ENCODE peak calls at places on chromosomes 7 and 10, in ten cellular contexts. I is CD4-positive, alpha-beta T cell; Y is stomach; L is GM13977; B is heart right ventricle; S is AG09309; Z is kidney; V is prostate gland; Q is RWPE1; H is Calu3. W is an unnamed sample.

GRCh38 chr7:40306025-40306424 is 171.2 kb downstream of the SUGCT start:
- DNase-seq in I (no peak), Y (no peak), L (no peak), B (no peak), S (no peak), Z (no peak), V (no peak), Q (no peak), H (no peak), W (no peak)

GRCh38 chr7:142188846-142189245 is 69.0 kb downstream of the PRSS58 start:
- DNase-seq in I (no peak), Y (no peak), L (no peak), B (no peak), S (no peak), Z (no peak), V (no peak), Q (no peak), H (no peak), W (no peak)

GRCh38 chr10:74244097-74244685 is 93.2 kb downstream of the ADK start:
- DNase-seq in I (no peak), Y (no peak), L (no peak), B (peak), S (no peak), Z (no peak), V (no peak), Q (no peak), H (peak), W (no peak)

GRCh38 chr10:126185666-126186447 is 202.4 kb downstream of the ADAM12 start:
- DNase-seq in I (no peak), Y (no peak), L (no peak), B (no peak), S (no peak), Z (no peak), V (no peak), Q (no peak), H (no peak), W (no peak)

GRCh38 chr7:49771427-49772176 is 1.8 kb upstream of the VWC2 start:
- DNase-seq in I (no peak), Y (no peak), L (peak), B (no peak), S (no peak), Z (no peak), V (no peak), Q (no peak), H (no peak), W (no peak)

GRCh38 chr7:127347567-127348246 is 44.8 kb downstream of the ZNF800 start:
- DNase-seq in I (peak), Y (peak), L (peak), B (peak), S (no peak), Z (peak), V (peak), Q (peak), H (peak), W (peak)

GRCh38 chr7:114085592-114086490 is 167.0 kb upstream of the PPP1R3A start:
- DNase-seq in I (no peak), Y (peak), L (peak), B (peak), S (peak), Z (peak), V (peak), Q (peak), H (peak), W (peak)

GRCh38 chr7:157433628-157434027 is 96.8 kb downstream of the DNAJB6 start:
- DNase-seq in I (no peak), Y (peak), L (no peak), B (peak), S (no peak), Z (peak), V (no peak), Q (no peak), H (no peak), W (no peak)

GRCh38 chr7:96547371-96547811 is 162.3 kb downstream of the SEM1 start:
- DNase-seq in I (no peak), Y (no peak), L (no peak), B (no peak), S (no peak), Z (no peak), V (no peak), Q (peak), H (no peak), W (no peak)

GRCh38 chr7:332020-332517 is 42.1 kb downstream of the FOXL3 start:
- DNase-seq in I (no peak), Y (peak), L (no peak), B (no peak), S (no peak), Z (peak), V (no peak), Q (no peak), H (no peak), W (no peak)
- TF ChIP-seq CTCF in I (no peak), Y (no peak), L (no peak), B (no peak), S (no peak), Z (no peak), V (no peak), Q (no peak), H (no peak), W (no peak)

GRCh38 chr7:129948877-129949291 is 3.9 kb downstream of the UBE2H start:
- DNase-seq in I (peak), Y (peak), L (peak), B (peak), S (no peak), Z (peak), V (peak), Q (peak), H (peak), W (peak)
- TF ChIP-seq CTCF in I (no peak), Y (no peak), L (no peak), B (no peak), S (no peak), Z (no peak), V (no peak), Q (no peak), H (no peak), W (no peak)

GRCh38 chr7:2016021-2016631 is 216.6 kb downstream of the MAD1L1 start:
- DNase-seq in I (no peak), Y (no peak), L (no peak), B (no peak), S (no peak), Z (peak), V (no peak), Q (no peak), H (no peak), W (no peak)
- TF ChIP-seq CTCF in I (no peak), Y (no peak), L (no peak), B (no peak), S (no peak), Z (no peak), V (no peak), Q (no peak), H (no peak), W (no peak)

GRCh38 chr10:80530251-80530650 is 7.5 kb upstream of the SH2D4B start:
- DNase-seq in I (no peak), Y (no peak), L (no peak), B (peak), S (no peak), Z (no peak), V (no peak), Q (peak), H (peak), W (no peak)
- TF ChIP-seq CTCF in I (peak), Y (peak), L (no peak), B (peak), S (peak), Z (no peak), V (peak), Q (no peak), H (peak), W (no peak)

GRCh38 chr7:133883591-133883990 is 243.5 kb upstream of the LRGUK start:
- DNase-seq in I (no peak), Y (no peak), L (no peak), B (no peak), S (no peak), Z (no peak), V (no peak), Q (no peak), H (no peak), W (no peak)
- TF ChIP-seq CTCF in I (no peak), Y (no peak), L (no peak), B (no peak), S (no peak), Z (no peak), V (no peak), Q (no peak), H (no peak), W (no peak)

DNA sequence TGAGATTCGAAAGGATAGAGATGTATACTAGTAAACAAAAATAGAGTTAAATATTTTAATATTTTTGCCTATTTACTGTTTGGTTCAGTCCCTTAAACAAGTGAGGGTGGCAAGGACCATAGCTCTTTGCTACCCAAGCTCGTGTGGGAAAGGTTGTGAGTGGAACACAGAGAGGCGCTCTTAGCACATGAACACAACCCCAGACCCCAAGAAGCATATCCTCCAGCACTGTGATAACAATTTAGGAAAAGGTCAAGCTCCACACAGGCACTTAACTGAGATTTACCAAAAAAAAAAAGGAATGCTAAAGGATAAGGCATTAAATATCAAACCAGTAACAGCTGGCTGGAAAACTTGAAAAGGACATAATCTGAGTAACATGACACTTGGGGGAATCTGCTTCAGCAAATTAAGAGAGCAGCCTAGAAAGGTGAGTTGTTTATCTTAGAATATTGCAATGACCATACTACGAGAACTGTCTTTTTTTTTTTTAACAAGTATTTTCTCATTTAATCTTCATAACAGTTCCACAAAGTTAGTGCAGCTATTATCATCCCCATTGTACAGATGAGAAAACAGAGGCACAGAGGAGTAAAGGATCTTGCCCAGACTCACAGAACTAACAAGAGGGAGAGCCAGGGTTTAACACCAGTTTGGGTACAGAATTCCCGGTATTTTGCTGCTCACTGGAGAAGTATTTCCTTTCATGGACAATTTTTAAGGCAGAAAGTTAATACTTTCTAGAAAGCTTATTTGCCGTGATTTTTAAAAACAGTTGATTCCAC is 303.5 kb upstream of the AOAH start:
- DNase-seq in I (no peak), Y (no peak), L (no peak), B (no peak), S (no peak), Z (no peak), V (no peak), Q (no peak), H (no peak), W (no peak)
- TF ChIP-seq CTCF in I (no peak), Y (no peak), L (peak), B (no peak), S (no peak), Z (no peak), V (no peak), Q (no peak), H (no peak), W (no peak)

GRCh38 chr10:8052970-8053445 is 1.5 kb upstream of the GATA3 start:
- DNase-seq in I (no peak), Y (no peak), L (no peak), B (no peak), S (no peak), Z (no peak), V (no peak), Q (no peak), H (no peak), W (no peak)
- TF ChIP-seq CTCF in I (no peak), Y (no peak), L (no peak), B (no peak), S (no peak), Z (no peak), V (no peak), Q (no peak), H (no peak), W (no peak)

W was measured in lung.